ENCODE peak calls at places on chromosomes 4 and X, in nine cellular contexts. I is AG09309; A is AG04450; B is CD8-positive, alpha-beta T cell; U is ascending aorta; Z is breast epithelium; S is colonic mucosa; Y is OCI-LY7; V is spleen. X is an unnamed sample.

GRCh38 chr4:5157721-5158390 is 106.6 kb downstream of the STK32B start:
- DNase-seq in A (no peak), Z (no peak), V (no peak), Y (no peak), U (no peak), S (no peak), B (no peak), I (no peak), X (no peak)

GRCh38 chr4:103934178-103934789 is 214.5 kb upstream of the TACR3 start:
- DNase-seq in A (peak), B (no peak), Y (peak), U (no peak), I (peak), Z (no peak), S (no peak), V (no peak), X (peak)

GRCh38 chr4:173146456-173146855 is 22.2 kb upstream of the GALNT7 start:
- DNase-seq in Y (no peak), I (no peak), B (no peak), U (no peak), A (no peak), V (no peak), S (no peak), Z (no peak), X (no peak)

GRCh38 chr4:73929285-73929684 is 52.5 kb downstream of the PF4 start:
- DNase-seq in V (no peak), A (no peak), Z (no peak), B (no peak), U (no peak), S (no peak), I (no peak), Y (no peak), X (no peak)

GRCh38 chr4:105417624-105418023 is 56.2 kb downstream of the PPA2 start:
- DNase-seq in I (no peak), V (no peak), S (no peak), Y (no peak), B (no peak), A (no peak), Z (no peak), U (no peak), X (peak)

GRCh38 chr4:87875187-87875586 is 42.4 kb downstream of the MEPE start:
- DNase-seq in Z (no peak), Y (no peak), V (no peak), U (no peak), B (no peak), I (no peak), A (no peak), S (no peak), X (no peak)

GRCh38 chr4:183838987-183839712 is 66.0 kb upstream of the STOX2 start:
- DNase-seq in A (no peak), S (no peak), U (no peak), Y (peak), Z (no peak), B (no peak), V (no peak), I (no peak), X (peak)

GRCh38 chr4:122665148-122665547 is 44.3 kb upstream of the IL21 start:
- DNase-seq in S (no peak), U (no peak), B (no peak), V (no peak), I (peak), A (no peak), Y (no peak), Z (no peak), X (peak)

GRCh38 chrX:150155396-150156048 is 207.6 kb upstream of the MAMLD1 start:
- DNase-seq in I (peak), Z (no peak), B (no peak), A (peak), Y (no peak), S (peak), V (no peak), U (no peak), X (peak)

GRCh38 chr4:180827193-180827592 is 1416.0 kb upstream of the TENM3 start:
- DNase-seq in V (no peak), A (no peak), S (no peak), Y (no peak), I (peak), B (no peak), U (no peak), Z (no peak), X (peak)

GRCh38 chr4:17117746-17118145 is 219.3 kb upstream of the LDB2 start:
- DNase-seq in I (no peak), B (no peak), Y (no peak), V (no peak), S (no peak), Z (no peak), A (no peak), U (no peak), X (peak)

GRCh38 chr4:17111436-17111835 is 213.0 kb upstream of the LDB2 start:
- DNase-seq in S (no peak), I (no peak), B (no peak), Y (no peak), V (no peak), U (no peak), Z (no peak), A (no peak), X (no peak)

GRCh38 chr4:17109126-17109525 is 210.7 kb upstream of the LDB2 start:
- DNase-seq in I (no peak), A (no peak), U (no peak), V (no peak), B (no peak), Z (no peak), S (no peak), Y (no peak), X (no peak)

GRCh38 chr4:17115546-17115945 is 217.1 kb upstream of the LDB2 start:
- DNase-seq in A (no peak), B (no peak), S (no peak), Z (no peak), Y (no peak), U (no peak), V (no peak), I (no peak), X (no peak)

GRCh38 chr4:17111959-17112659 is 213.7 kb upstream of the LDB2 start:
- DNase-seq in A (no peak), Y (peak), I (no peak), Z (no peak), S (no peak), U (no peak), B (no peak), V (no peak), X (peak)
- H3K4me3 ChIP-seq in A (no peak), Y (no peak), I (no peak), Z (no peak), S (no peak), U (no peak), B (no peak), V (no peak), X (no peak)

GRCh38 chrX:105480646-105481310 is 260.3 kb upstream of the TEX13A start:
- DNase-seq in A (no peak), Y (no peak), V (no peak), U (no peak), S (no peak), Z (no peak), I (no peak), B (no peak), X (no peak)
- TF ChIP-seq CTCF in A (no peak), Y (no peak), V (no peak), U (no peak), S (no peak), Z (no peak), I (no peak), B (no peak), X (no peak)

DNA sequence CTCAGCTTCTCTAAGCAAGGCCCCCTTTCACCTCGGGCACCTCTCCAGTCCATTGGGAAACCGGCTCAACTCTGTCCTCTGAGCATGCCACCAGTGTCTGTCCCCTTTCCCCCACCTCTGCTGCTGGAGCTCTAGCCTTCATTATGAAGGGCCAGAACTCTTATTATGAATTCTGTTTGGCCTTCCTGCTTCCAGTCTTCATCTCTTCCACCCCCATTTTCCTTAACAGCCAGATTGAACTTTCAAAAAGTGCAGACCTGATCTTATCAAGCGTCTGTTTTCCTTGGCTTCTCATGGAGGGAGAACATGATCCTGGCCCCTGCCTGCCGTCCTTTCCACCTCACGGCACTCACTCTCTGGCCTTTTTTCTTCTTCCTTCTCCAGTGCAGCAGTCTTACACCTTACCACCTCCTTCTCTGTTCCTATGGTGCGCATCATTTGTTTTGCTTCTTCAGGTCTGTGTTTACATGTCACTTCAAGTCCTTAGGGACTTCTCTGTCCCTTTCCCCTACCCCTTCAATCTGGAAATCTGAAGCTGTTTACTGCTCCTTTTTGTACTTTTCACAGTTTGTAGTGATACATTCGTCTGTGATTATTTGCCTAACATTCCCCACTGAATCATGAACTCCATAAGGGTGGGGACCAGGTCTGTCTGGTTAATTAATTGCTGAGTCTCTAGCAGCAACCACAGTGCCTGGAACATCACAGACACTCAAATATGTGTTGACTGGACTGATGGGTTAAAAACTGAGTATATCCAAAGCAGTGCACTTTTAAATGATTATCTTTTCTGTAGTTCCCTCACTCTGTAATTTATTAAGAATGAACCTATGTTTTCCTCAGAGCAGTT is 55.8 kb downstream of the FNIP2 start:
- DNase-seq in A (no peak), Y (no peak), I (no peak), B (no peak), U (no peak), V (no peak), Z (no peak), S (no peak), X (peak)
- H3K4me3 ChIP-seq in A (no peak), Y (no peak), I (no peak), B (no peak), U (no peak), V (no peak), Z (no peak), S (no peak), X (no peak)

GRCh38 chr4:82898322-82899243 is 2.0 kb upstream of the THAP9 start:
- DNase-seq in Z (no peak), I (peak), U (peak), Y (peak), V (no peak), B (no peak), S (peak), A (peak), X (peak)
- TF ChIP-seq CTCF in Z (peak), I (peak), U (peak), Y (peak), V (peak), B (peak), S (peak), A (peak), X (peak)

GRCh38 chr4:27048350-27049100 is 187.9 kb downstream of the STIM2 start:
- DNase-seq in A (no peak), Z (no peak), V (no peak), Y (peak), I (no peak), S (peak), U (no peak), B (no peak), X (peak)
- H3K4me3 ChIP-seq in A (peak), Z (peak), V (no peak), Y (peak), I (peak), S (peak), U (peak), B (no peak), X (peak)

DNA sequence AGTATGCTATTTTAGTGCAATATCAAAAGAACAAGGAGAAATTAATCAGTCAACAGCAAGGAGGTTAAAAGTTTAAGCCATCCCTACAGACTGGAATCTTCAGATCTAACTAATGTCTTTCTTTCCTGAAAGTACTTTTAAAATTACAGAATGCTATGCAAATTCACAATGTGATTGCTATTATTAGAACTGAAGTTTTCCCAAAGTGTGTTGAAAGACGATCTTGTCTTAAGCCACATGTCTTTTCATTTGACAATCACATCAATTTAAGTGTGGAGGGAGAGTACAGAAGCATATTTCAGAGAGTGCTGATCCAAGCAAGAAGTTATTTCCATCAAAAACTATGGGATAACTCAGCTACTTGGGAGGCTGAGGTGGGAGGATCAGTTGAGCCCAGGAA is 64.7 kb upstream of the TNIP3 start:
- DNase-seq in A (no peak), B (no peak), S (no peak), U (no peak), Z (no peak), I (no peak), V (no peak), Y (no peak), X (peak)
- TF ChIP-seq CTCF in A (no peak), B (no peak), S (no peak), U (no peak), Z (no peak), I (no peak), V (no peak), Y (no peak), X (no peak)

GRCh38 chrX:114038358-114038757 is 545.5 kb upstream of the HTR2C start:
- DNase-seq in S (no peak), Y (no peak), Z (no peak), V (no peak), B (no peak), A (no peak), U (no peak), I (no peak), X (no peak)
- H3K4me3 ChIP-seq in S (no peak), Y (no peak), Z (no peak), V (no peak), B (no peak), A (no peak), U (no peak), I (no peak), X (no peak)

DNA sequence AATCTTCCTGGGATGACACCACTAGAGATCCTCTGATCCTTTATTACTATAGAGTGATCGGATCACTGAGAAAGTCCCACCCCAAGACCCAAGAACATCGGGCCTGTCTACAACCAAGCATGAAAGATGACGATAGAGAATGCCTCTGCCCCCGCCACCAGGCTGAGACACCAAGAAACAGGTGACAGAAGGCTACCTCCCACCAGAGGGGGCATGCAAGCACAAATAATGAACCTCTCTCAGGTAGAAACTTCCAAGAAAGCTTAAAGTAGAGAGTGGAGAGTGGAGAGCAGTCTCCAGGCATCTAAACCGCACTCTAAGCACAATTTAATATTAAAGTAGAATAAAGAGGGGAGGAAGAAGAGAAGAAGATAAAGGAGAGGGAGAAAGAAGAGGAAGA is 402.6 kb downstream of the INPP4B start:
- DNase-seq in B (no peak), I (no peak), A (no peak), S (no peak), Z (no peak), U (no peak), Y (no peak), V (no peak), X (no peak)
- TF ChIP-seq CTCF in B (no peak), I (no peak), A (no peak), S (no peak), Z (no peak), U (no peak), Y (no peak), V (no peak), X (no peak)